ENCODE peak calls at places on chromosomes 4 and X, in five cellular contexts. D is astrocyte of the spinal cord, E is HepG2, K is PC-3, C is retinal pigment epithelial cell. B is an unnamed sample.

GRCh38 chr4:38223801-38224236 is 263.6 kb downstream of the PTTG2 start:
- DNase-seq in C (no peak), K (no peak), E (peak; percentile 81), D (no peak), B (no peak)

GRCh38 chr4:80897537-80898303 is 132.8 kb upstream of the BMP3 start:
- DNase-seq in K (no peak), D (no peak), C (no peak), E (no peak), B (no peak)

GRCh38 chrX:138704101-138704500 is 7.4 kb downstream of the FGF13 start:
- DNase-seq in K (no peak), E (no peak), D (no peak), C (no peak), B (no peak)

GRCh38 chr4:11182586-11183357 is 245.9 kb downstream of the HS3ST1 start:
- DNase-seq in K (peak; percentile 57), E (no peak), D (peak; percentile 83), C (no peak), B (no peak)

GRCh38 chr4:151173751-151174325 is 74.4 kb downstream of the RPS3A start:
- DNase-seq in K (no peak), C (no peak), E (no peak), D (peak; percentile 62), B (peak; percentile 69)

GRCh38 chr4:2800691-2801596 is 8.1 kb downstream of the SH3BP2 start:
- DNase-seq in C (peak; percentile 23), K (no peak), E (peak; percentile 92), D (peak; percentile 88), B (no peak)

GRCh38 chrX:124338733-124339514 is 6.5 kb downstream of the TEX13D start:
- DNase-seq in C (no peak), K (no peak), E (no peak), D (no peak), B (no peak)

GRCh38 chr4:184664445-184665210 is 15.1 kb downstream of the PRIMPOL start:
- DNase-seq in E (no peak), C (no peak), D (no peak), K (peak; percentile 19), B (no peak)

GRCh38 chr4:68271851-68272756 is 26.6 kb upstream of the TMPRSS11B start:
- DNase-seq in K (peak; percentile 81), C (no peak), D (peak; percentile 84), E (peak; percentile 56), B (peak; percentile 35)

GRCh38 chrX:123405231-123405630 is 221.2 kb downstream of the GRIA3 start:
- DNase-seq in E (no peak), K (no peak), C (no peak), D (no peak), B (no peak)

GRCh38 chrX:119753639-119754257 is 4.6 kb upstream of the SOWAHD start:
- DNase-seq in C (no peak), E (peak; percentile 25), D (peak; percentile 41), K (peak; percentile 70), B (no peak)

GRCh38 chr4:158714937-158715336 is 8.3 kb downstream of the PPID start:
- DNase-seq in C (no peak), E (no peak), D (no peak), K (no peak), B (no peak)

GRCh38 chrX:131399692-131400428 is 110.8 kb upstream of the IGSF1 start:
- DNase-seq in C (no peak), K (no peak), E (no peak), D (no peak), B (no peak)

GRCh38 chr4:59855630-59856352 is 1344.3 kb upstream of the ADGRL3 start:
- DNase-seq in D (no peak), C (no peak), E (no peak), K (no peak), B (no peak)

GRCh38 chrX:12975999-12976558 is 1.2 kb downstream of the TMSB4X start:
- DNase-seq in K (peak; percentile 43), E (no peak), D (peak; percentile 56), C (no peak), B (no peak)

GRCh38 chr4:139740121-139740520 is 74.5 kb downstream of the MGST2 start:
- DNase-seq in K (no peak), D (no peak), C (no peak), E (no peak), B (peak; percentile 28)

GRCh38 chrX:16578218-16578617 is 71.7 kb upstream of the S100G start:
- DNase-seq in C (no peak), D (peak; percentile 28), K (peak; percentile 43), E (no peak), B (no peak)

GRCh38 chr4:23924556-23924955 is 34.7 kb upstream of the PPARGC1A start:
- DNase-seq in K (no peak), E (no peak), D (no peak), C (no peak), B (no peak)

GRCh38 chr4:139815646-139816601 is 150.3 kb downstream of the MGST2 start:
- DNase-seq in C (peak; percentile 27), K (peak; percentile 56), E (no peak), D (peak; percentile 81), B (no peak)

GRCh38 chr4:27318740-27319139 is 458.1 kb downstream of the STIM2 start:
- DNase-seq in D (peak; percentile 30), C (no peak), E (peak; percentile 22), K (peak; percentile 54), B (no peak)

GRCh38 chr4:153025402-153025801 is 89.3 kb downstream of the FHDC1 start:
- DNase-seq in E (no peak), D (no peak), C (no peak), K (no peak), B (no peak)

GRCh38 chrX:103467870-103468269 is 51.4 kb downstream of the RAB40A start:
- DNase-seq in C (no peak), D (no peak), K (no peak), E (no peak), B (no peak)

GRCh38 chr4:159946983-159947645 is 844.2 kb downstream of the RAPGEF2 start:
- DNase-seq in E (peak; percentile 52), D (peak; percentile 83), C (no peak), K (peak; percentile 72), B (peak; percentile 78)

GRCh38 chrX:109840585-109840984 is 107.5 kb upstream of the ACSL4 start:
- DNase-seq in E (peak; percentile 17), K (peak; percentile 81), C (peak; percentile 83), D (peak; percentile 94), B (no peak)

GRCh38 chr4:28287837-28288236 is 1427.2 kb downstream of the STIM2 start:
- DNase-seq in C (peak; percentile 69), D (peak; percentile 92), E (no peak), K (peak; percentile 91), B (no peak)

GRCh38 chr4:85825937-85826678 is 351.2 kb downstream of the ARHGAP24 start:
- DNase-seq in D (peak; percentile 66), K (peak; percentile 26), E (peak; percentile 35), C (peak; percentile 99), B (no peak)

GRCh38 chr4:1720163-1720983 is 750 bp downstream of the TMEM129 start:
- DNase-seq in D (peak; percentile 30), K (no peak), C (no peak), E (no peak), B (no peak)

GRCh38 chrX:46959101-46959500 is 46.9 kb downstream of the JADE3 start:
- DNase-seq in C (no peak), E (no peak), K (no peak), D (no peak), B (no peak)

GRCh38 chrX:151724563-151725337 is 8.9 kb downstream of the FATE1 start:
- DNase-seq in E (no peak), K (no peak), D (no peak), C (no peak), B (no peak)

GRCh38 chr4:20278195-20278594 is 26.5 kb downstream of the SLIT2 start:
- DNase-seq in C (no peak), E (no peak), D (no peak), K (no peak), B (no peak)

GRCh38 chrX:153973127-153974002 is 811 bp downstream of the TMEM187 start:
- DNase-seq in E (peak; percentile 40), D (no peak), K (no peak), C (no peak), B (no peak)

GRCh38 chr4:156773648-156774357 is 197.8 kb downstream of the PDGFC start:
- DNase-seq in C (no peak), K (peak; percentile 63), D (no peak), E (no peak), B (no peak)

GRCh38 chr4:156774422-156774821 is 197.2 kb downstream of the PDGFC start:
- DNase-seq in D (peak; percentile 92), C (no peak), E (peak; percentile 34), K (peak; percentile 56), B (no peak)

GRCh38 chr4:156778093-156778492 is 193.5 kb downstream of the PDGFC start:
- DNase-seq in K (peak; percentile 48), C (no peak), E (no peak), D (peak; percentile 64), B (no peak)

GRCh38 chr4:156778606-156779005 is 193.0 kb downstream of the PDGFC start:
- DNase-seq in E (peak; percentile 45), D (peak; percentile 70), K (peak; percentile 83), C (no peak), B (no peak)

DNA sequence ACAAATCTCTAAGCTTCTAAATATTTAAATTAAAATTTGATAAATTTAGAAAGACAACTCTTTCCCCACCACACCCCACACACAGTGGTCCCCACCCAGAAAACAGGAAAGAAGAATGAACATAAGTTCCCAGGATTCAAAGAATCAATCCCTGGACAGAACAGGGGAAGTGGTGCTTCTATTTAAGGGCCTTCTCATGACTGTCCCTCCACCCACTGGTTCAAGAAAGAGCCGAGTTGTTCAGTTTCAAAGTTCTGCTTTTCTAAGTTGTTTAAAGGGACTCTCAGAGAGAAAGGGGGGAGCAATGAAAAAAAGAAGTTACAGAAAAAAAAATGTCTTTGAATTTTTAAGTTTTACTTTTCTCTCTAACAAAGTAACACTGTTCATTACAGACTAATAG is 195.8 kb downstream of the PDGFC start:
- DNase-seq in D (no peak), E (no peak), K (no peak), C (no peak), B (no peak)
- H3K4me3 ChIP-seq in D (peak overlapping the region; percentile 2), E (no peak overlapping the region), K (no peak overlapping the region), C (no peak overlapping the region), B (no peak overlapping the region)

GRCh38 chr4:71130827-71131603 is 137.6 kb downstream of the DCK start:
- DNase-seq in E (no peak), K (peak; percentile 61), D (peak; percentile 67), C (no peak), B (no peak)
- TF ChIP-seq CTCF in E (no peak), K (peak; percentile 62), D (peak; percentile 30), C (peak; percentile 10), B (peak; percentile 36)

DNA sequence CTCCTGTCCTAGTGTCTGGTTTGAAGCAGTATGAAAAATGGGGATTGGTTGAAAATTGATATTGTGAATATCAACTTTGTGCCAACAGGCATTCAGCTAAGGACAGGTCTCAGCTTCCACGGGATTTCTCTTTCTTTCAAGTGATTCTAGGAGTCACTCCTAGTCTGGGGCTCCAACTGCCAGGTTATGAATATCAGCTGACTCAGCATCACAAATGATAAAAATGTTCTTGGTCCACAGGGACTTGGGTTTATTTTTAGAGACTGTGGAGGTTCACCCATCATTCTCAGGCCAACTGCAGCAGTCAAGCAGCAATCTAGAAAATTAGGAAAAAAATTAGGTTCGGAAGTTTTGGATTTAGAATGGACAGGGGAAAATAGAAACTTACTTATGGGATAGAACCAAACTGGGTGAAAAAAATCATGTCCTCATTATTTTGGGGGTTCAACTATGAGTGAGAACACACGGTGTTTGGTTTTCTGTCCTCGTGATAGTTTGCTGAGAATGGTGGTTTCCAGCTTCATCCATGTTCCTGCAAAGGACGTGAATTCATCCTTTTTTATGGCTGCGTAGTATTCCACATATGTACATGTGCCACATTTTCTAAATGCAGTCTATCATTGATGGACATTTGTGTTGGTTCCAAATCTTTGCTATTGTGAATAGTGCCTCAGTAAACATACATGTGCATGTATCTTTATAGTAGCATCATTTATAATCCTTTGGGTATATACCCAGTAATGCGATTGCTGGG is 29.0 kb upstream of the TCP11X1 start:
- DNase-seq in D (no peak), E (no peak), K (no peak), C (no peak), B (no peak)
- H3K4me3 ChIP-seq in D (no peak overlapping the region), E (no peak overlapping the region), K (no peak overlapping the region), C (no peak overlapping the region), B (no peak overlapping the region)

GRCh38 chrX:148885203-148885602 is 384.8 kb downstream of the AFF2 start:
- DNase-seq in C (no peak), K (no peak), D (no peak), E (no peak), B (no peak)
- TF ChIP-seq CTCF in C (no peak), K (no peak), D (no peak), E (no peak), B (no peak)